ENCODE peak calls at places on chromosomes 3 and 15, in ten cellular contexts. H, C, L, Z, T, I, R, G, X and M are unnamed samples.

GRCh38 chr3:192207239-192207638 is 520.1 kb downstream of the FGF12 start:
- DNase-seq in T (no peak), I (no peak), C (peak), Z (no peak), R (no peak), H (no peak), X (no peak), G (no peak), L (no peak), M (no peak)

GRCh38 chr3:130916507-130917167 is 22.8 kb downstream of the ATP2C1 start:
- DNase-seq in H (no peak), R (no peak), X (no peak), T (no peak), G (no peak), L (no peak), C (no peak), I (no peak), Z (no peak), M (no peak)

GRCh38 chr3:151875759-151876158 is 2.3 kb downstream of the SUCNR1 start:
- DNase-seq in I (no peak), R (no peak), L (no peak), X (no peak), C (no peak), T (no peak), Z (no peak), G (no peak), H (no peak), M (no peak)

GRCh38 chr3:63351159-63352007 is 73.3 kb downstream of the SYNPR start:
- DNase-seq in I (no peak), T (peak), G (peak), Z (peak), H (no peak), R (no peak), C (peak), X (no peak), L (no peak), M (no peak)

GRCh38 chr3:30644615-30645014 is 38.2 kb downstream of the TGFBR2 start:
- DNase-seq in H (no peak), C (peak), L (peak), G (no peak), T (peak), X (no peak), Z (no peak), I (no peak), R (peak), M (no peak)

GRCh38 chr3:104316118-104316517 is 1050.6 kb upstream of the ALCAM start:
- DNase-seq in G (no peak), T (peak), X (no peak), R (no peak), Z (no peak), L (no peak), H (no peak), I (no peak), C (peak), M (no peak)

GRCh38 chr15:31487811-31488436 is 161.3 kb downstream of the KLF13 start:
- DNase-seq in I (no peak), T (peak), L (no peak), G (no peak), X (peak), R (peak), H (no peak), Z (no peak), C (peak), M (no peak)

GRCh38 chr3:134445631-134446030 is 40.2 kb downstream of the ANAPC13 start:
- DNase-seq in G (peak), C (no peak), L (no peak), Z (no peak), I (no peak), T (peak), H (no peak), X (no peak), R (no peak), M (no peak)

GRCh38 chr3:133468251-133468721 is 68.4 kb downstream of the BFSP2 start:
- DNase-seq in X (no peak), R (no peak), G (no peak), T (peak), L (no peak), I (no peak), C (no peak), Z (no peak), H (no peak), M (no peak)